ENCODE peak calls at places on chromosomes 1 and 21, in four cellular contexts. F is ovary, D is tibial nerve, E is A549. P is an unnamed sample.

GRCh38 chr1:196144588-196144987 is 463.7 kb downstream of the KCNT2 start:
- DNase-seq in F (no peak), D (no peak), E (no peak), P (no peak)

GRCh38 chr1:153400244-153400643 is 9.4 kb upstream of the S100A8 start:
- DNase-seq in F (no peak), D (no peak), E (no peak), P (no peak)

GRCh38 chr1:236800623-236801022 is 5.5 kb downstream of the MTR start:
- DNase-seq in F (no peak), D (no peak), E (no peak), P (no peak)

GRCh38 chr1:167957710-167958109 is 20.8 kb upstream of the MPC2 start:
- DNase-seq in F (no peak), D (no peak), E (no peak), P (no peak)

GRCh38 chr1:172991674-172992400 is 58.9 kb downstream of the TNFSF18 start:
- DNase-seq in F (no peak), D (no peak), E (no peak), P (no peak)

GRCh38 chr1:32066489-32066873 is 6.3 kb upstream of the TMEM39B start:
- DNase-seq in F (peak; percentile 31), D (peak; percentile 80), E (peak; percentile 23), P (peak; percentile 53)

GRCh38 chr21:15249285-15249993 is 184.6 kb upstream of the NRIP1 start:
- DNase-seq in F (no peak), D (no peak), E (no peak), P (no peak)

GRCh38 chr1:213418268-213419068 is 367.4 kb downstream of the RPS6KC1 start:
- DNase-seq in F (no peak), D (no peak), E (no peak), P (no peak)

GRCh38 chr1:39970274-39970673 is 15.3 kb downstream of the MFSD2A start:
- DNase-seq in F (no peak), D (no peak), E (no peak), P (no peak)

GRCh38 chr1:50703240-50703639 is 256.8 kb downstream of the FAF1 start:
- DNase-seq in F (no peak), D (no peak), E (no peak), P (no peak)

GRCh38 chr1:234400773-234401172 is 27.5 kb downstream of the COA6 start:
- DNase-seq in F (no peak), D (no peak), E (no peak), P (no peak)

GRCh38 chr1:43438006-43438405 is 15.7 kb downstream of the HYI start:
- DNase-seq in F (peak; percentile 3), D (no peak), E (no peak), P (peak; percentile 17)

GRCh38 chr1:64172458-64172983 is 30.9 kb upstream of the UBE2U start:
- DNase-seq in F (no peak), D (no peak), E (peak; percentile 22), P (no peak)

GRCh38 chr1:246108278-246108925 is 398.7 kb downstream of the SMYD3 start:
- DNase-seq in F (no peak), D (no peak), E (no peak), P (no peak)

GRCh38 chr1:39104158-39105060 is 78.3 kb downstream of the NDUFS5 start:
- DNase-seq in F (peak; percentile 29), D (no peak), E (peak; percentile 23), P (no peak)

GRCh38 chr1:241316372-241316771 is 40.6 kb downstream of the RGS7 start:
- DNase-seq in F (no peak), D (no peak), E (no peak), P (no peak)

GRCh38 chr1:17136936-17137335 is 17.7 kb upstream of the PADI2 start:
- DNase-seq in F (no peak), D (no peak), E (no peak), P (no peak)

GRCh38 chr21:18985584-18985983 is 582.0 kb upstream of the TMPRSS15 start:
- DNase-seq in F (no peak), D (no peak), E (no peak), P (no peak)

GRCh38 chr21:18991846-18992245 is 588.3 kb upstream of the TMPRSS15 start:
- DNase-seq in F (no peak), D (no peak), E (no peak), P (no peak)

GRCh38 chr21:18987515-18988026 is 584.0 kb upstream of the TMPRSS15 start:
- DNase-seq in F (no peak), D (no peak), E (no peak), P (no peak)

DNA sequence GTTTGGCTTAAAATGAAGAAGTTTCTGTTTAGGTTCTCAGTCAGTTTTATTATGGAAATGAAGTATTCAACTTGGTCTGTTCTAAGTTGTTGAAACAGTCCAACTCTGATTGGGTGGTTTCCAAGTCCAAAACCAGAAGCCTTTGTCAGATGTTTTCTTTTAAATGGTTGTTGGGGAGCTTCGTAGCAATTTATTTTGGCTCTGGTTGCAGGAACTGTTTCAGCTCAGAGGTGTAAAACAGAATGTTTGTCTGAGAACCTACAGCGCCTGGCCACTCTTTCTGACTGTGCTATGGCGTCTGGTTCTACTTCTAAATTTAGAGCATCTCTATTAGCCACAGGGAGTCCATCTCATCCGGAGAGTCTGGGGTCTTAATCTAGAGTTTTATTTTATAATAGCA is 582.6 kb upstream of the TMPRSS15 start:
- DNase-seq in F (no peak), D (no peak), E (no peak), P (no peak)
- TF ChIP-seq EP300 in F (no peak), D (no peak), E (no peak), P (no peak)

GRCh38 chr21:17903929-17904639 is 84.9 kb upstream of the C21orf91 start:
- DNase-seq in F (no peak), D (no peak), E (no peak), P (no peak)

GRCh38 chr21:17901458-17902092 is 82.4 kb upstream of the C21orf91 start:
- DNase-seq in F (no peak), D (no peak), E (no peak), P (no peak)

GRCh38 chr21:17900281-17900989 is 81.3 kb upstream of the C21orf91 start:
- DNase-seq in F (no peak), D (no peak), E (no peak), P (no peak)

GRCh38 chr21:17900990-17901385 is 81.8 kb upstream of the C21orf91 start:
- DNase-seq in F (no peak), D (no peak), E (no peak), P (no peak)

GRCh38 chr21:17903029-17903806 is 84.1 kb upstream of the C21orf91 start:
- DNase-seq in F (no peak), D (no peak), E (no peak), P (no peak)
- H3K27ac ChIP-seq in F (no peak overlapping the region), D (no peak overlapping the region), E (no peak overlapping the region), P (no peak overlapping the region)

DNA sequence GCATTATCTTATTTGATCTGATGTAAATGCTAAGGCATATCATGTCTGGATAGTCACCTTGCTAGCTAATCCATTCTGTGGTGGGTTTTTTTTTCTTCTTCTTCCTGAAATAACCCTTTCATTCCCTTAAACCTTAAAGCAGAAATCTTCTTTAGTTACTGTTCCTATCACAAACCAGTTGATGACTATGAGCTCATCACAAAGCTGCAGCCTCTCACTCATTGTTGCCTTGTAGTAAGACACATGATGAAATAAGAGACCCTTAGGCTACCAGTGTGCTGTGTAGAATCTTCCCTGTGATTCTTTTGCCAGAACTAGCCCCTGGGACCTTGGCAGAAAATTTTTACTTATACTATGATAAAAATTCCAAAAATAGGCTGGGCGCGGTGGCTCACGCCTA is 35.7 kb upstream of the SLC16A1 start:
- DNase-seq in F (no peak), D (no peak), E (no peak), P (no peak)
- TF ChIP-seq EP300 in F (no peak), D (no peak), E (no peak), P (no peak)

GRCh38 chr1:2594641-2595131 is 8.1 kb downstream of the PRXL2B start:
- DNase-seq in F (peak; percentile 5), D (no peak), E (no peak), P (no peak)

GRCh38 chr1:2591581-2592261 is 5.1 kb downstream of the PRXL2B start:
- DNase-seq in F (no peak), D (no peak), E (no peak), P (no peak)

GRCh38 chr1:2594001-2594640 is 7.5 kb downstream of the PRXL2B start:
- DNase-seq in F (peak; percentile 48), D (no peak), E (no peak), P (peak; percentile 77)

GRCh38 chr1:2592672-2593071 is 6.1 kb downstream of the PRXL2B start:
- DNase-seq in F (no peak), D (no peak), E (no peak), P (peak; percentile 61)

DNA sequence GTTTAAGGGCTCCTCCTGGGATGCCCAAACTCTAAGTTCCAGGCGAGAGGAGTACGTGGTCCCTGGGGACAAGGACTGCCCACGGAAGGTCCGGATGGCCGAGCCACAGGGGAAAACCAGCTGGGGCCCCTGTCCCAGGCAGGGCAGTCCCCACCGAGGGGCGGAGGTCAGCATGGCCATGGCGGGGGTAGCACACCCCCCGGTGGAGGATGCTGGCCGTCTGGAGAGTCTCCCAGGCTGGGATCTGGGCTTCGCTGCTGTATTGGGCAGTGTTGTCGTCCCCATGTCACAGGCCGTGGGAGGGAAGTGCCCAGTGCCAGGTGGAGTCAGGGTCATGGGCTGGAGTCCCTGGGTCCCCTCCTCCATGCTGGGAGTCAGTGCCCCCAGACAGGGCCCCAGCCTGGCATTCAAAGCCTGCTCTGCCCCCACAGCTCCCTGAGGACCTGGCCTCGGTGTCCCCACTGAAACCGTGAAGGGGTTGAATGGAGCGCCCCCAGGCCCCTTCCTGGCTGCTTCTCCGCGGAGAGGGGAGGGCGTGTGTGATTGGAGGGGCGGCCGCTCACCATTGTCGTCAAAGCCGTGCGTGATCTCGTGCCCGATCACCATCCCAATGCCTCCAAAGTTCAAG is 6.8 kb downstream of the PRXL2B start:
- DNase-seq in F (no peak), D (no peak), E (no peak), P (no peak)
- H3K27ac ChIP-seq in F (no peak overlapping the region), D (no peak overlapping the region), E (no peak overlapping the region), P (peak overlapping the region; percentile 40)

GRCh38 chr1:22318279-22318983 is 133.2 kb upstream of the ZBTB40 start:
- DNase-seq in F (peak; percentile 59), D (no peak), E (no peak), P (no peak)
- TF ChIP-seq EP300 in F (no peak), D (no peak), E (no peak), P (no peak)

DNA sequence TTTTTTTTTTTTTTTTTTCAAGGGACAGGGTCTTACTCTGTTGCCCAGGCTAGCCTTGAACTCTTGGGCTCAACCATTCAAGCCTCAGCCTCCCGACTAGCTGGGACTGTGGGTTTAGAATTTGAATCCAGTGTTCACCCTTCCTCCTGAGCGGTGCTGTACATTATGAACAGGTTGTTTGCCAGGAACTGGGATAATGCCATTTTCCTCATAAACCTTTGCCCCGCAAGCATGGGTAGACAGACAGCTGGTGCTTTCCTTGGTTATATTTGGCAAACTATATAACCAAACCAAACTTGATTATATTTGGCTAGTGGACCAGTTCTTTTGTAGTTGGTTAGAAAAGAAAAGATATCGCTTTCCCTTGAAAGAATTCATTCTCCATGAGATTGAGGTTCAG is 54.9 kb downstream of the GALNT2 start:
- DNase-seq in F (no peak), D (no peak), E (no peak), P (no peak)
- H3K27ac ChIP-seq in F (no peak overlapping the region), D (no peak overlapping the region), E (no peak overlapping the region), P (no peak overlapping the region)

P was measured in stomach.